ENCODE peak calls at places on chromosomes 2 and 18, in five cellular contexts. J, R, M, F and I are unnamed samples.

GRCh38 chr2:151085101-151085640 is 176.5 kb downstream of the RBM43 start:
- DNase-seq in R (no peak), M (no peak), J (no peak), F (no peak), I (no peak)

GRCh38 chr2:182559623-182560022 is 132.8 kb upstream of the PDE1A start:
- DNase-seq in J (no peak), F (no peak), M (no peak), R (no peak), I (no peak)

GRCh38 chr2:105935048-105935447 is 190.3 kb downstream of the NCK2 start:
- DNase-seq in F (no peak), M (no peak), J (no peak), R (no peak), I (no peak)

GRCh38 chr18:79563949-79564348 is 115.7 kb upstream of the CTDP1 start:
- DNase-seq in J (no peak), R (no peak), M (no peak), F (no peak), I (no peak)

GRCh38 chr2:150688016-150688415 is 200.5 kb upstream of the RND3 start:
- DNase-seq in J (no peak), M (no peak), R (no peak), F (no peak), I (no peak)

GRCh38 chr18:57930476-57930875 is 113.5 kb upstream of the NEDD4L start:
- DNase-seq in R (peak; percentile 20), M (no peak), F (no peak), J (no peak), I (no peak)

GRCh38 chr2:42492691-42493467 is 903 bp downstream of the KCNG3 start:
- DNase-seq in F (no peak), J (no peak), M (peak; percentile 3), R (peak; percentile 54), I (no peak)

GRCh38 chr2:215930505-215931233 is 82.7 kb downstream of the MREG start:
- DNase-seq in M (no peak), R (no peak), F (no peak), J (no peak), I (no peak)

GRCh38 chr2:226079677-226080076 is 680.2 kb downstream of the NYAP2 start:
- DNase-seq in R (no peak), M (no peak), J (no peak), F (no peak), I (no peak)

GRCh38 chr2:29196792-29197788 is 81.9 kb downstream of the CLIP4 start:
- DNase-seq in R (peak; percentile 48), F (peak; percentile 49), M (peak; percentile 41), J (peak; percentile 21), I (peak; percentile 13)

GRCh38 chr2:226031962-226032441 is 632.5 kb downstream of the NYAP2 start:
- DNase-seq in R (no peak), F (peak; percentile 61), J (no peak), M (no peak), I (peak; percentile 7)

GRCh38 chr2:173079968-173080860 is 4.6 kb downstream of the MAP3K20 start:
- DNase-seq in M (no peak), F (no peak), R (no peak), J (no peak), I (no peak)

GRCh38 chr2:98786179-98786578 is 55.2 kb upstream of the MGAT4A start:
- DNase-seq in R (no peak), M (no peak), J (no peak), F (no peak), I (no peak)

GRCh38 chr2:202317080-202317859 is 51.7 kb downstream of the NOP58 start:
- DNase-seq in F (peak; percentile 54), R (no peak), J (no peak), M (no peak), I (peak; percentile 35)

GRCh38 chr2:12764075-12764722 is 47.5 kb downstream of the TRIB2 start:
- DNase-seq in F (no peak), R (no peak), J (no peak), M (no peak), I (no peak)